ENCODE peak calls at places on chromosomes 12 and 14, in four cellular contexts. M is GM23338, U is left lung, Z is iPS DF 6.9. H is an unnamed sample. For H3K4me1, the result is how much of the 10 kb centered on the place peaks cover.

GRCh38 chr12:51922762-51923505 is 15.6 kb downstream of the ACVRL1 start:
- DNase-seq in M (peak), Z (no peak), U (peak), H (no peak)

GRCh38 chr14:84483072-84483410 is 1046.9 kb upstream of the FLRT2 start:
- DNase-seq in M (no peak), Z (no peak), U (no peak), H (no peak)

GRCh38 chr12:29241821-29242591 is 92.9 kb downstream of the FAR2 start:
- DNase-seq in M (peak), U (peak), Z (no peak), H (no peak)

GRCh38 chr14:100914597-100915021 is 11.1 kb upstream of the RTL1 start:
- DNase-seq in U (no peak), M (no peak), Z (no peak), H (no peak)

GRCh38 chr12:58750484-58750883 is 169.8 kb downstream of the LRIG3 start:
- DNase-seq in Z (no peak), U (no peak), M (no peak), H (no peak)

GRCh38 chr12:22938323-22938722 is 313.4 kb downstream of the ETNK1 start:
- DNase-seq in U (no peak), M (no peak), Z (no peak), H (no peak)

GRCh38 chr12:102343361-102344121 is 136.8 kb downstream of the IGF1 start:
- DNase-seq in U (no peak), Z (no peak), M (no peak), H (no peak)

GRCh38 chr12:67394600-67394999 is 125.4 kb downstream of the CAND1 start:
- DNase-seq in Z (no peak), U (no peak), M (peak), H (no peak)

GRCh38 chr14:70916300-70916699 is 9.0 kb downstream of the PCNX1 start:
- DNase-seq in Z (no peak), M (no peak), U (no peak), H (no peak)

GRCh38 chr12:26748741-26749431 is 84.1 kb downstream of the ITPR2 start:
- DNase-seq in M (no peak), U (no peak), Z (no peak), H (no peak)

GRCh38 chr14:75535164-75535898 is 13.1 kb downstream of the BATF start:
- DNase-seq in Z (no peak), U (no peak), M (no peak), H (no peak)

GRCh38 chr12:76583301-76583700 is 23.7 kb upstream of the OSBPL8 start:
- DNase-seq in U (no peak), Z (no peak), M (no peak), H (no peak)

GRCh38 chr12:76588881-76589565 is 29.5 kb upstream of the OSBPL8 start:
- DNase-seq in M (no peak), Z (no peak), U (no peak), H (no peak)

GRCh38 chr12:76587428-76588178 is 28.0 kb upstream of the OSBPL8 start:
- DNase-seq in U (no peak), Z (no peak), M (no peak), H (no peak)

GRCh38 chr12:76591461-76591860 is 31.9 kb upstream of the OSBPL8 start:
- DNase-seq in U (no peak), M (no peak), Z (no peak), H (no peak)

GRCh38 chr12:76586764-76587395 is 27.3 kb upstream of the OSBPL8 start:
- DNase-seq in U (no peak), Z (no peak), M (peak), H (no peak)
- H3K4me1 ChIP-seq in U (under half), Z (under half), M (under half), H (under half)

GRCh38 chr12:24226745-24227350 is 277.4 kb upstream of the SOX5 start:
- DNase-seq in M (no peak), U (peak), Z (no peak), H (no peak)

GRCh38 chr12:24228980-24229730 is 279.7 kb upstream of the SOX5 start:
- DNase-seq in Z (no peak), M (no peak), U (no peak), H (no peak)

GRCh38 chr12:24230061-24230460 is 280.6 kb upstream of the SOX5 start:
- DNase-seq in Z (no peak), U (no peak), M (peak), H (no peak)

GRCh38 chr12:24228371-24228770 is 278.9 kb upstream of the SOX5 start:
- DNase-seq in U (no peak), M (no peak), Z (no peak), H (no peak)

GRCh38 chr12:24227550-24227949 is 278.1 kb upstream of the SOX5 start:
- DNase-seq in U (no peak), Z (no peak), M (no peak), H (no peak)
- H3K4me1 ChIP-seq in U (under half), Z (under half), M (under half), H (under half)

GRCh38 chr12:120236124-120236398 is 29.5 kb downstream of the PXN start:
- DNase-seq in M (no peak), Z (no peak), U (no peak), H (no peak)
- H3K4me1 ChIP-seq in M (half or more), Z (under half), U (half or more), H (half or more)

GRCh38 chr12:54376596-54377468 is 7.7 kb downstream of the ZNF385A start:
- DNase-seq in Z (no peak), U (no peak), M (no peak), H (no peak)
- H3K4me1 ChIP-seq in Z (under half), U (under half), M (under half), H (half or more)

GRCh38 chr14:89304972-89305703 is 111.9 kb downstream of the FOXN3 start:
- DNase-seq in M (no peak), Z (no peak), U (peak), H (no peak)
- H3K4me1 ChIP-seq in M (half or more), Z (under half), U (under half), H (half or more)

DNA sequence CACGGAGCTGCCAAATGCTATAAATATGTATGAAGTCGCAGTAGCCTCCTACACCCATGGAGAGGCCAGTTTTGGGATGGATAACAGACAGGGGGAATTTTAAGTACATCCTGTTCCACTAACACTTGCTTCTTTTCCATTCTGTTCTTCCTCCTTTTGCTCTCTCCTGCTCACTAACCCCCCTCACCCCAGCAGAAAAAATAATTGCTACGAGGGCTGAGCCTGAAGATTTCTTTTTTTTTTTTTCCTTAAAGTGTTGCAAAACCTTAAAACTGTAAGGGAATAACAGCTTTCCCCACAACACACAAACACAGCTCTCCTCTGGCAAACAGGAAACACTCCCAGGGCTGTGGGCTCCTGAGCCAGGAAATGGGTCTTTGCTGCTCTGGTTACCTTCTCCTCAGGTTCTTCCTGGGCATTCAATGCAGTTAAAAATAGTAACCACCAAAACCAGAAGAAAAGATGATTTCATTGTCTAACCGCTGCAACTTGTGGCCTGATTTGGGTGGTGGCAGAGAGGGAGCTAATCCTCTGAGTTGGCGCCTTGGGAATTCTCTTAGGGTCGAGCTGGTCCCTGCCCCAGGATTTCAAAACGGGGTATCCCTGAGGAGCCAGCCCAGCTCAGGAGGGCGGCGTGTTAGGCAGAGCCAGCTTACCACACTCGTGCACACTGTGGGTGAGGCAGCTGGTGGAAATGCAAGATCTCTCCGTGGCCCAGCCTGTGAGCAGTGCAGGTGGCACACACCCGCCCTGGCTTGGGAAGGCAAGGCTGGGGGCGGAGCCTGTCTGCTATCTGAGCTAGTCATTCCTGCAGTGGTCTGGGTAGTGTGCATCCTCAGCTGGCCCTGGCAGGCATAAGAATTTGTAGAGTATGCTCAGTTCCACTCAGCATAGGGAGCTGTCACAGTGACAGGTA is 17.1 kb upstream of the EMP1 start:
- DNase-seq in U (no peak), Z (no peak), M (peak), H (peak)
- H3K4me1 ChIP-seq in U (under half), Z (under half), M (under half), H (under half)

GRCh38 chr12:108629824-108630476 is 3.7 kb downstream of the SELPLG start:
- DNase-seq in Z (no peak), M (no peak), U (peak), H (no peak)
- H3K4me1 ChIP-seq in Z (under half), M (under half), U (half or more), H (under half)

H was measured in vagina.